ENCODE peak calls at places on chromosomes 7 and 10, in four cellular contexts. C, A, U and G are unnamed samples.

GRCh38 chr7:86391813-86392212 is 251.9 kb upstream of the GRM3 start:
- DNase-seq in C (no peak), A (no peak), U (no peak), G (no peak)

GRCh38 chr10:17756557-17757208 is 4.7 kb downstream of the TMEM236 start:
- DNase-seq in C (no peak), A (no peak), U (no peak), G (no peak)

GRCh38 chr7:82319674-82320118 is 123.9 kb downstream of the CACNA2D1 start:
- DNase-seq in C (no peak), A (peak), U (peak), G (no peak)

GRCh38 chr10:71297343-71297742 is 21.7 kb upstream of the SLC29A3 start:
- DNase-seq in C (no peak), A (no peak), U (no peak), G (no peak)

GRCh38 chr10:69312537-69312936 is 34.2 kb downstream of the HK1 start:
- DNase-seq in C (no peak), A (no peak), U (no peak), G (no peak)

GRCh38 chr10:104824378-104825006 is 183.4 kb downstream of the SORCS3 start:
- DNase-seq in C (peak), A (peak), U (no peak), G (no peak)

GRCh38 chr7:77783540-77783939 is 14.7 kb downstream of the TMEM60 start:
- DNase-seq in C (no peak), A (no peak), U (no peak), G (no peak)

GRCh38 chr7:154503962-154504550 is 451.9 kb downstream of the DPP6 start:
- DNase-seq in C (no peak), A (peak), U (peak), G (no peak)

GRCh38 chr7:47045169-47045568 is 536.7 kb downstream of the TNS3 start:
- DNase-seq in C (no peak), A (no peak), U (no peak), G (no peak)

GRCh38 chr10:89869180-89869579 is 167.8 kb downstream of the KIF20B start:
- DNase-seq in C (no peak), A (no peak), U (no peak), G (no peak)